ENCODE peak calls at places on chromosomes 1 and 21, in five cellular contexts. One of them, this sample, is unnamed.

GRCh38 chr1:90000934-90001676 is 6.2 kb downstream of the ZNF326 start:
- DNase-seq in mammary epithelial cell: no peak
- DNase-seq in neural crest cell: no peak
- DNase-seq in HFF-Myc: no peak
- DNase-seq in colonic mucosa: no peak
- DNase-seq in this sample: no peak

GRCh38 chr1:183310753-183311465 is 107.3 kb downstream of the NMNAT2 start:
- DNase-seq in colonic mucosa: no peak
- DNase-seq in neural crest cell: no peak
- DNase-seq in HFF-Myc: no peak
- DNase-seq in mammary epithelial cell: peak
- DNase-seq in this sample: no peak

GRCh38 chr1:174266991-174267612 is 107.8 kb downstream of the RABGAP1L start:
- DNase-seq in HFF-Myc: no peak
- DNase-seq in neural crest cell: no peak
- DNase-seq in colonic mucosa: no peak
- DNase-seq in mammary epithelial cell: no peak
- DNase-seq in this sample: no peak

GRCh38 chr1:233636503-233636877 is 22.6 kb downstream of the KCNK1 start:
- DNase-seq in HFF-Myc: no peak
- DNase-seq in mammary epithelial cell: no peak
- DNase-seq in colonic mucosa: no peak
- DNase-seq in neural crest cell: no peak
- DNase-seq in this sample: no peak

GRCh38 chr1:154910851-154911250 is 25.7 kb downstream of the PMVK start:
- DNase-seq in HFF-Myc: no peak
- DNase-seq in neural crest cell: no peak
- DNase-seq in colonic mucosa: no peak
- DNase-seq in mammary epithelial cell: peak
- DNase-seq in this sample: peak

GRCh38 chr1:247409869-247410544 is 6.0 kb upstream of the NLRP3 start:
- DNase-seq in HFF-Myc: no peak
- DNase-seq in mammary epithelial cell: no peak
- DNase-seq in colonic mucosa: no peak
- DNase-seq in neural crest cell: no peak
- DNase-seq in this sample: no peak

GRCh38 chr1:39158330-39159086 is 46.0 kb upstream of the MACF1 start:
- DNase-seq in colonic mucosa: peak
- DNase-seq in neural crest cell: no peak
- DNase-seq in HFF-Myc: no peak
- DNase-seq in mammary epithelial cell: peak
- DNase-seq in this sample: peak

GRCh38 chr21:41458559-41458958 is 32.5 kb downstream of the MX1 start:
- DNase-seq in neural crest cell: no peak
- DNase-seq in HFF-Myc: no peak
- DNase-seq in colonic mucosa: no peak
- DNase-seq in mammary epithelial cell: no peak
- DNase-seq in this sample: no peak

GRCh38 chr1:7389786-7390603 is 381.1 kb upstream of the VAMP3 start:
- DNase-seq in colonic mucosa: peak
- DNase-seq in mammary epithelial cell: no peak
- DNase-seq in neural crest cell: no peak
- DNase-seq in HFF-Myc: no peak
- DNase-seq in this sample: no peak

GRCh38 chr1:30714536-30715090 is 8.8 kb downstream of the MATN1 start:
- DNase-seq in colonic mucosa: no peak
- DNase-seq in neural crest cell: no peak
- DNase-seq in mammary epithelial cell: peak
- DNase-seq in HFF-Myc: no peak
- DNase-seq in this sample: peak

GRCh38 chr1:30714025-30714424 is 9.4 kb downstream of the MATN1 start:
- DNase-seq in mammary epithelial cell: no peak
- DNase-seq in colonic mucosa: no peak
- DNase-seq in HFF-Myc: no peak
- DNase-seq in neural crest cell: no peak
- DNase-seq in this sample: no peak

GRCh38 chr1:30716646-30717045 is 6.7 kb downstream of the MATN1 start:
- DNase-seq in neural crest cell: no peak
- DNase-seq in HFF-Myc: no peak
- DNase-seq in mammary epithelial cell: no peak
- DNase-seq in colonic mucosa: no peak
- DNase-seq in this sample: no peak

GRCh38 chr1:30715886-30716285 is 7.5 kb downstream of the MATN1 start:
- DNase-seq in HFF-Myc: no peak
- DNase-seq in colonic mucosa: no peak
- DNase-seq in mammary epithelial cell: no peak
- DNase-seq in neural crest cell: no peak
- DNase-seq in this sample: no peak

DNA sequence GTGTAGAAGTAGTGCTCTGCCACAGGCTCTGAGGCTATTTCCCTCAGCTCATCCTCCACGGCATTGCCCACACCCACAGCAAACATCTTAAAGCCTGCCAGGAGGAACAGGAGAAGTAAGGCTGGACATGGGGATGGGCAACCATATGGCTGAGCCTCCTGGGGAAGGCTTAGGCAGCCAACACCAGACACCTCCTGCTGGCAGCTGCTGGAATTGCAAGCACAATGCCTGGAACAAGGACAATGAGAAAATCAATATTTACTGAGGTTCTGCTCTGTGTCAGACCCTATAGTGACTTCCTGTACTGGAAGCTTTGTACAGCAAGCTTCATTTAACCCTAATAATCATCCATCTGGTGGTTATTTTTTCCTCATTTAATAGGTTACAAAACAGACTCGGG is 8.2 kb downstream of the MATN1 start:
- DNase-seq in HFF-Myc: no peak
- DNase-seq in mammary epithelial cell: no peak
- DNase-seq in neural crest cell: peak
- DNase-seq in colonic mucosa: peak
- DNase-seq in this sample: no peak
- TF ChIP-seq CTCF in HFF-Myc: peak
- TF ChIP-seq CTCF in mammary epithelial cell: peak
- TF ChIP-seq CTCF in neural crest cell: peak
- TF ChIP-seq CTCF in colonic mucosa: peak
- TF ChIP-seq CTCF in this sample: peak

GRCh38 chr21:46661211-46661625 is 25.7 kb downstream of the PRMT2 start:
- DNase-seq in colonic mucosa: peak
- DNase-seq in neural crest cell: peak
- DNase-seq in mammary epithelial cell: peak
- DNase-seq in HFF-Myc: peak
- DNase-seq in this sample: peak
- TF ChIP-seq CTCF in colonic mucosa: peak
- TF ChIP-seq CTCF in neural crest cell: peak
- TF ChIP-seq CTCF in mammary epithelial cell: peak
- TF ChIP-seq CTCF in HFF-Myc: peak
- TF ChIP-seq CTCF in this sample: peak

DNA sequence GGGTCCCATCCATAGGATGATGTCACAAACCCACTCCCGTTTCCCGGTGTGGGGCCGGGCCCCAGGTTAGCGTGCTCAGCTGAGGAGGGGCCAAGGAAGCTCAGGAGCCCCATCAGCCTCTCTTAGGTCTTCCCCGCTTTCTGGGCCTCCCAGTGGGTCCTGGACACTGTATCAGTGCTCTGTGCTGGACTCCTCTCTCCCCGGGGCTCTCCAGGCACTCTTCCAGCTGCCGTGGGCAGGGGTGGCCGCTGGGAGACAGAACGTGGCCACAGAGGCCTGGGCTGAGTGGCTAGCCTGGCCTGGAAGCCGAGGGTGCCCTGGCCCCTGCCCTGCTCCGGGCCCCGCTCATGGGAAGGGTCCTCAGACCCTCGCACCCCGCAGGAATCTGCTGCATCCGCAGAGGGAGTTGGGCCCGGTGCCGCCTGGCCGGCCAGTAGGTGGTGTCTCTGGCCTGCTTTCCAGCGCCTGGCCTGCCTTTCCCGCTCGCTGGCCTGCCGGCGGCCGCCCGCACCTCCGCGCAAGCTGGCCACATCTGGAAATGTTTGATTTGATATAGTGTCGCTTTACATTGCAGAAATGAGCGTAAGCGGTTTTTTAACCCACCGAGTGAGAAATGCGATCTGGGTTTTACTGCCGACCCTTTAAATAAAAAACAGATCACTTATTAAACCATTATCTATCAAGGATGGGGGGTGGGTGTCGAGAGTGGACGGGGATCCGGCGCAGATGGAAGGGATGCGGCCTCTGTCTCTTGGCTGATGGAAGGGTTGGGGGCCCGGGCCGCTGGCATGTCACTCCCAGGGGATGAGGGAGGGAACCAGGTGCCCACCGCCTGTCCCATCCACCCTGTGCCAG is 74.4 kb upstream of the TTC34 start:
- DNase-seq in mammary epithelial cell: no peak
- DNase-seq in colonic mucosa: no peak
- DNase-seq in neural crest cell: no peak
- DNase-seq in HFF-Myc: no peak
- DNase-seq in this sample: no peak
- TF ChIP-seq CTCF in mammary epithelial cell: no peak
- TF ChIP-seq CTCF in colonic mucosa: no peak
- TF ChIP-seq CTCF in neural crest cell: no peak
- TF ChIP-seq CTCF in HFF-Myc: peak
- TF ChIP-seq CTCF in this sample: no peak

DNA sequence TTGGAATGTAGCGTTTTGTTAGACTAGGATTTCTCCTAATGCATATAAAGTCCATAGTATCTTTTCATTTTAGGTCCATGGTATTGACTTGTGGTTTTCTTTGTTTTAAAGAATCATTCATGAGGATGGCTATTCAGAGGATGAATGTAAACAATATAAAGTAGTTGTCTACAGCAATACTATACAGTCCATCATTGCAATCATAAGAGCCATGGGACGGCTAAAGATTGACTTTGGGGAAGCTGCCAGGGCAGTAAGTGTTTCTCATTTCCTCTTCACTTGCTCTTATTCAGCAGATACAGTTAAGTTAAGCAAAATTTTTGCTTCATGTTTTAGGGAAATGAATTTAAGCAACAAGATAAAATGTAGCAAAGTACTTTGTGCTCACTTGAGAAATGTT is 25.4 kb downstream of the GNAI3 start:
- DNase-seq in colonic mucosa: no peak
- DNase-seq in HFF-Myc: no peak
- DNase-seq in mammary epithelial cell: no peak
- DNase-seq in neural crest cell: no peak
- DNase-seq in this sample: no peak
- TF ChIP-seq CTCF in colonic mucosa: no peak
- TF ChIP-seq CTCF in HFF-Myc: no peak
- TF ChIP-seq CTCF in mammary epithelial cell: no peak
- TF ChIP-seq CTCF in neural crest cell: no peak
- TF ChIP-seq CTCF in this sample: no peak

DNA sequence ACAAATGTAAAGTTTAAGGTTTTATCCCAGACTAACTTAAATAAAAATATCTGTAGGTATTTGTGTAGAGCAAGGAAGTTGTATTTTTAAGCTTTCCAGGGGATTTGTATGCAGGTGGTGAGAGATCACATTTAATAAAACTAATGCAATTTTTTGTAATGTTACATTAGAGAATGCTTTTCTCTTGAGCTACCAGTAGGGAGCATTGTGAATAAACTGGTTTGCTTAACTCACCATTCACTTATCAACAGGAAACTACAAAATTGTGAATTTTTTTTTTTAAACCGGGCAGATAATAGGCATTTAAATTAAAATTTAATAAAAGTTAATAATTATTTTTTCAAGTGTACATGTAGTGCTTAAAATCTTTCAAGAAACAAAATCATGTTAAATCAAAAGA is 78.6 kb downstream of the IVNS1ABP start:
- DNase-seq in neural crest cell: no peak
- DNase-seq in HFF-Myc: no peak
- DNase-seq in mammary epithelial cell: no peak
- DNase-seq in colonic mucosa: no peak
- DNase-seq in this sample: peak
- TF ChIP-seq CTCF in neural crest cell: peak
- TF ChIP-seq CTCF in HFF-Myc: no peak
- TF ChIP-seq CTCF in mammary epithelial cell: peak
- TF ChIP-seq CTCF in colonic mucosa: peak
- TF ChIP-seq CTCF in this sample: peak

DNA sequence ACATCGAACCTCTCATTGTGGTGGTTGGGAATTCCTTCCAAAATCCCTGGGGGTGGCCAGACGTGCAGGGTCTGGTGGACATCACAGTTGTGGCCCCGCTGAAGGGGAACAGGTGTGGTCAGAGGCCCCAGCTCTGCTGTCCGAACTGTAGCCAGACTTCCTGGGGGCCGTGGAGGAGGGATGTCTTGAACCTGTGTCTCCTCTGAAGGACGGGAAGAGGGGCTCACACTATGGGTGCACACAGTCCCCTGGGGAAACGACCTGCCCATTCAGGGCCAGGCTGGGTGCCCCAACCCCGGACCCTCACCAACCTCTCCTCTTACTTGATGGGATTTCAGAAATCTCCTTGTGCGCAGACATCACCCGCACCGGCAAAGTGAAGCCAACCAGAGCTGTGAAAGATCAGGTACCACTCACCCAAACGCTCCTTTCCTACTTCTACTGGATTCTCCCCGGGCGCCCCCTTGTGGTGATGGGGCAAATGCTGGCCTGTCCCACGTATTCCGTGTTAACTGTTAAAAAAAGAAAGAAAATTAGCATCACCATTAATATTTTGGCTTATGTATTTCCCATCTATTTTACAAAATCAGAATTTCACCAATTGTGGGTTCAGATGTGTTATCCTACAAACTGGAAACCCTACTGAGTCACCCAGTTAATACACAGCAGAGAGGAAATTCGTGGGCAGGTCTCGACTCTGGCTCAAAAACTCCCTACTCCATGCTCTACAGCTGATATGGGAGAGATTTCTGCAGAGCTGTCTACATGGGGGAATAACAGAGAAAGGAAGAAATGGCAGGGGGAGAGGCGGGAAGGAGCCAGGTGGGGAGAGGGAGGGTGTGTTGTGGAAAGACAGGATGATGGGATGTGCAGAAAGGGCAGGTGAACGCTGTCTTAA is 28.1 kb downstream of the PADI4 start:
- DNase-seq in mammary epithelial cell: peak
- DNase-seq in HFF-Myc: peak
- DNase-seq in neural crest cell: peak
- DNase-seq in colonic mucosa: peak
- DNase-seq in this sample: peak
- TF ChIP-seq CTCF in mammary epithelial cell: peak
- TF ChIP-seq CTCF in HFF-Myc: peak
- TF ChIP-seq CTCF in neural crest cell: peak
- TF ChIP-seq CTCF in colonic mucosa: peak
- TF ChIP-seq CTCF in this sample: peak

GRCh38 chr1:53313556-53313955 is 14.3 kb downstream of the LRP8 start:
- DNase-seq in neural crest cell: no peak
- DNase-seq in HFF-Myc: no peak
- DNase-seq in colonic mucosa: no peak
- DNase-seq in mammary epithelial cell: no peak
- DNase-seq in this sample: no peak
- TF ChIP-seq CTCF in neural crest cell: no peak
- TF ChIP-seq CTCF in HFF-Myc: no peak
- TF ChIP-seq CTCF in colonic mucosa: no peak
- TF ChIP-seq CTCF in mammary epithelial cell: no peak
- TF ChIP-seq CTCF in this sample: no peak

GRCh38 chr1:110248746-110249145 is 38.6 kb downstream of the KCNC4 start:
- DNase-seq in colonic mucosa: no peak
- DNase-seq in HFF-Myc: no peak
- DNase-seq in mammary epithelial cell: no peak
- DNase-seq in neural crest cell: no peak
- DNase-seq in this sample: no peak
- TF ChIP-seq CTCF in colonic mucosa: no peak
- TF ChIP-seq CTCF in HFF-Myc: no peak
- TF ChIP-seq CTCF in mammary epithelial cell: no peak
- TF ChIP-seq CTCF in neural crest cell: no peak
- TF ChIP-seq CTCF in this sample: no peak

This sample was measured in epithelial cell of esophagus.